ENCODE peak calls at places on chromosomes 11 and 22, in six cellular contexts. G is RWPE1; Z is CD4-positive, CD25-positive, alpha-beta regulatory T cell; R is OCI-LY7; W is IMR-90; A is mesendoderm. O is an unnamed sample.

GRCh38 chr22:49540084-49540483 is 287.6 kb downstream of the BRD1 start:
- DNase-seq in A (no peak), R (no peak), G (no peak), W (no peak), Z (no peak), O (no peak)

GRCh38 chr11:83409891-83410290 is 123.7 kb upstream of the CCDC90B start:
- DNase-seq in G (no peak), A (no peak), W (no peak), Z (no peak), R (no peak), O (no peak)

GRCh38 chr11:3849297-3849874 is 6.1 kb upstream of the STIM1 start:
- DNase-seq in Z (peak; percentile 70), W (peak; percentile 41), A (peak; percentile 48), G (peak; percentile 49), R (peak; percentile 69), O (no peak)

GRCh38 chr11:64185323-64186204 is at the start of gene STIP1:
- DNase-seq in A (peak; percentile 100), Z (peak; percentile 99), G (peak; percentile 99), W (peak; percentile 100), R (peak; percentile 100), O (peak; percentile 98)

GRCh38 chr22:27609411-27610029 is 192.0 kb downstream of the MN1 start:
- DNase-seq in G (no peak), W (no peak), A (no peak), Z (no peak), R (no peak), O (no peak)

GRCh38 chr11:660681-661444 is 23.8 kb downstream of the DRD4 start:
- DNase-seq in A (no peak), Z (no peak), R (no peak), G (no peak), W (no peak), O (no peak)

GRCh38 chr11:48005878-48006277 is 25.5 kb downstream of the PTPRJ start:
- DNase-seq in G (no peak), W (no peak), R (no peak), Z (no peak), A (no peak), O (no peak)

GRCh38 chr22:40567106-40567505 is 69.4 kb downstream of the MRTFA start:
- DNase-seq in Z (no peak), A (no peak), R (no peak), G (peak; percentile 23), W (peak; percentile 59), O (no peak)

GRCh38 chr11:29051935-29052334 is 943.7 kb downstream of the METTL15 start:
- DNase-seq in Z (no peak), A (no peak), G (peak; percentile 52), R (no peak), W (peak; percentile 33), O (no peak)

GRCh38 chr22:28237092-28237491 is 318.0 kb upstream of the PITPNB start:
- DNase-seq in Z (no peak), R (no peak), A (no peak), G (no peak), W (peak; percentile 27), O (no peak)

DNA sequence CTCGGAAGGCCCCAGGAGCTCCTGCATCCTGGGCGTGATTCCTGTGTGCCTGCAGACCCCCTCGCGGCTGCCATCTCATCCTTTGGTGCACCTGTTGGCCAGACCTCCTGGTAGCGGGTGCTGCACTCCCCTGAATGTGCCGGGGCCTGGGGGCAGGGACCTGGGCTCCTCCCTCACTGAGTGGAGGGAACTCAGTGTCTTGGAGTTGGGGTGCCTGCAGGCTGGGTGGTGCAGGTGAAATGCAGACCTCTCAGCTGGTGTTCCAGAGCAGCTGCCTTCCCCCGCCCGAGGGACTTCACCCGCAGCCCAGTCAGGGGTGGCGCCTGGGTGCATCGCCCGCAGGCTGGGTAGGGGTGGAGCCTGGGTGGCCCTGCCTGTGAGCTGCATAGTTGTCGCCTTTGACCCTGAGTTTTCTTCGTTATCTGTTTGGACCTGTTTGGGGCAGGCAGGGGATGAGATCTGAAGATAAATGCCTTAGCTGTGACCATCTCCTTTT is 31.4 kb downstream of the LRP5 start:
- DNase-seq in A (no peak), R (no peak), G (no peak), Z (no peak), W (no peak), O (no peak)
- H3K27ac ChIP-seq in A (no peak overlapping the region), R (no peak overlapping the region), G (peak overlapping the region; percentile 58), Z (no peak overlapping the region), W (no peak overlapping the region), O (no peak overlapping the region)

GRCh38 chr11:133081730-133082452 is 450.4 kb downstream of the OPCML start:
- DNase-seq in W (no peak), Z (no peak), A (peak; percentile 25), R (no peak), G (no peak), O (no peak)

GRCh38 chr11:133075351-133075750 is 456.9 kb downstream of the OPCML start:
- DNase-seq in G (no peak), R (no peak), A (no peak), Z (no peak), W (no peak), O (no peak)

GRCh38 chr11:133081020-133081419 is 451.3 kb downstream of the OPCML start:
- DNase-seq in Z (no peak), R (no peak), A (peak; percentile 70), G (no peak), W (no peak), O (no peak)

GRCh38 chr11:133078012-133078411 is 454.3 kb downstream of the OPCML start:
- DNase-seq in R (no peak), W (no peak), G (no peak), A (no peak), Z (no peak), O (no peak)

GRCh38 chr11:133078591-133079179 is 453.6 kb downstream of the OPCML start:
- DNase-seq in A (peak; percentile 64), Z (no peak), R (peak; percentile 43), G (peak; percentile 21), W (peak; percentile 20), O (no peak)
- H3K27ac ChIP-seq in A (no peak overlapping the region), Z (no peak overlapping the region), R (no peak overlapping the region), G (no peak overlapping the region), W (no peak overlapping the region), O (no peak overlapping the region)

GRCh38 chr11:61531033-61531432 is 22.5 kb downstream of the LRRC10B start:
- DNase-seq in G (no peak), W (no peak), A (no peak), Z (no peak), R (no peak), O (no peak)
- H3K27ac ChIP-seq in G (no peak overlapping the region), W (no peak overlapping the region), A (no peak overlapping the region), Z (no peak overlapping the region), R (no peak overlapping the region), O (no peak overlapping the region)

DNA sequence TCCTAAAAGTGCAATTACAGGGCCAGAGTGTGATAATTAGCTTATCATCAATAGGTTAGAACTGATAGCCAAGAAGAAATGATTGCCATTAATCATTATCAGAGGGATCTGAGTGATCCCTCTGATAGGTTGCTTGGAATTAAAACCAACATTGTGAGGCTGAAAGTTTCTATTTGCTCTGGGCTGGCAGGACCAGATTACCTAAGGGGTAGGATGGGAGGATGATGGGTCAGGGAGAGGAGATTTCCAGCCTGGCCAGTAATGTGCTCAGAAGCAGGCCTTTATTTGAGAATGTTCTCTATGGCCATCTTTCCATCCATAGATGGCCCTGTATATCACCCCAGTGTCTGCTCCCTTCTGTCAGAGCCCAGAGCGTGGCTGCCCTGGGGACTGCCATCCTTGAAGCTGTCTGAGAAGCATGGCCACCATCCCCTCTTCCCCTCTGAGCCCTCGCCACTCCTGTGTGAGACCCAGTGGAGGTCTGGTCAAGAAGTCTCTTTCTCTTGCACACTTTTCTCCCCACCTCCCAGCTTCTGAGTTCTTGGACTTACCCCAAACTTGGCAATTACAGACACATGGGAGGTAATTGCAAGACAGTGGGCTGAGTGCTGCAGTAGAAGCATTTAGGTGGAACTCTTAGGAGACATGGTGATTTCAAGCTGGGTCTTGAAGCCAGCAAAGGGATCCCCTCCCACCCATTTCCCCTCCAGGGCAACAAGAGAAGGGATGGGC is 11.7 kb downstream of the PARVA start:
- DNase-seq in R (no peak), Z (no peak), W (no peak), G (no peak), A (no peak), O (no peak)
- H3K27ac ChIP-seq in R (no peak overlapping the region), Z (no peak overlapping the region), W (no peak overlapping the region), G (peak overlapping the region; percentile 3), A (no peak overlapping the region), O (no peak overlapping the region)

GRCh38 chr11:122807731-122808485 is 30.4 kb upstream of the CRTAM start:
- DNase-seq in R (no peak), W (peak; percentile 49), Z (no peak), G (no peak), A (no peak), O (no peak)
- H3K27ac ChIP-seq in R (no peak overlapping the region), W (peak overlapping the region; percentile 64), Z (no peak overlapping the region), G (no peak overlapping the region), A (no peak overlapping the region), O (no peak overlapping the region)

O was measured in CD8-positive, alpha-beta T cell.